ENCODE peak calls at places on chromosomes 7 and 10, in five cellular contexts. R is transverse colon; J is ascending aorta; L is DND-41; K is CD8-positive, alpha-beta memory T cell. B is an unnamed sample.
A peak's percentile ranks its signal among the peaks of the same experiment; 100 is the strongest.

GRCh38 chr7:115816318-115816974 is 214.1 kb downstream of the TFEC start:
- DNase-seq in R (no peak), L (no peak), K (no peak), J (no peak), B (no peak)

GRCh38 chr7:112566392-112567324 is 85.9 kb downstream of the LSMEM1 start:
- DNase-seq in R (peak; percentile 24), J (no peak), K (no peak), L (no peak), B (no peak)

GRCh38 chr10:118832242-118832651 is 77.5 kb upstream of the CACUL1 start:
- DNase-seq in L (no peak), K (no peak), J (peak; percentile 18), R (peak; percentile 57), B (no peak)

GRCh38 chr7:44386139-44386913 is 60.9 kb upstream of the CAMK2B start:
- DNase-seq in L (no peak), R (no peak), J (no peak), K (no peak), B (no peak)

GRCh38 chr7:126776506-126776905 is 476.2 kb downstream of the GRM8 start:
- DNase-seq in L (no peak), J (no peak), K (no peak), R (no peak), B (no peak)

GRCh38 chr10:108787932-108788331 is 1135.4 kb downstream of the XPNPEP1 start:
- DNase-seq in L (no peak), J (no peak), K (no peak), R (no peak), B (no peak)

GRCh38 chr7:40700653-40701475 is 566.1 kb downstream of the SUGCT start:
- DNase-seq in L (peak; percentile 59), R (no peak), J (no peak), K (no peak), B (no peak)

GRCh38 chr7:44279286-44279685 is 46.1 kb downstream of the CAMK2B start:
- DNase-seq in J (no peak), L (no peak), R (no peak), K (no peak), B (peak; percentile 46)

GRCh38 chr10:6036861-6037321 is 25.3 kb downstream of the IL2RA start:
- DNase-seq in K (no peak), R (no peak), L (no peak), J (no peak), B (no peak)

GRCh38 chr10:11473128-11473760 is 138.2 kb downstream of the USP6NL start:
- DNase-seq in K (no peak), R (no peak), L (no peak), J (no peak), B (no peak)

GRCh38 chr10:91778485-91778884 is 19.7 kb upstream of the TNKS2 start:
- DNase-seq in L (no peak), K (no peak), R (no peak), J (no peak), B (no peak)

GRCh38 chr10:124688366-124688765 is 55.8 kb downstream of the FAM53B start:
- DNase-seq in J (no peak), L (no peak), K (no peak), R (no peak), B (no peak)

GRCh38 chr7:95491634-95492314 is 6.0 kb downstream of the ASB4 start:
- DNase-seq in L (no peak), J (no peak), K (no peak), R (peak; percentile 9), B (no peak)

GRCh38 chr7:64802699-64803098 is 8.5 kb downstream of the ZNF138 start:
- DNase-seq in J (no peak), R (no peak), L (no peak), K (no peak), B (no peak)

GRCh38 chr10:1201010-1201807 is 145.0 kb downstream of the WDR37 start:
- DNase-seq in K (no peak), L (no peak), J (no peak), R (no peak), B (no peak)

GRCh38 chr10:35607475-35608316 is 2.6 kb downstream of the GJD4 start:
- DNase-seq in K (no peak), L (no peak), J (no peak), R (no peak), B (peak; percentile 72)

GRCh38 chr7:32290015-32290414 is 200.2 kb downstream of the LSM5 start:
- DNase-seq in K (no peak), J (no peak), R (no peak), L (no peak), B (no peak)

GRCh38 chr7:27423290-27423689 is 180.7 kb downstream of the EVX1 start:
- DNase-seq in R (peak; percentile 82), K (no peak), L (no peak), J (no peak), B (no peak)

GRCh38 chr10:48946891-48947500 is 7.4 kb upstream of the LRRC18 start:
- DNase-seq in K (no peak), R (no peak), L (no peak), J (no peak), B (no peak)

GRCh38 chr10:122019414-122019975 is 30.5 kb downstream of the TACC2 start:
- DNase-seq in R (peak; percentile 89), L (no peak), J (no peak), K (no peak), B (peak; percentile 91)

GRCh38 chr7:76225379-76225778 is 23.7 kb downstream of the SRRM3 start:
- DNase-seq in J (no peak), R (no peak), K (peak; percentile 10), L (peak; percentile 76), B (no peak)

GRCh38 chr7:151080091-151080521 is 503 bp downstream of the FASTK start:
- DNase-seq in K (no peak), L (peak; percentile 39), J (no peak), R (no peak), B (no peak)

GRCh38 chr10:133162178-133162909 is 2.3 kb downstream of the KNDC1 start:
- DNase-seq in J (no peak), K (no peak), R (no peak), L (no peak), B (no peak)

GRCh38 chr10:132715791-132716680 is 69.9 kb downstream of the NKX6-2 start:
- DNase-seq in K (no peak), R (no peak), J (no peak), L (no peak), B (peak; percentile 55)

GRCh38 chr10:74282853-74283205 is 131.8 kb downstream of the ADK start:
- DNase-seq in K (no peak), L (no peak), R (no peak), J (no peak), B (no peak)

GRCh38 chr7:98225913-98226614 is 14.8 kb downstream of the BHLHA15 start:
- DNase-seq in J (no peak), L (no peak), R (no peak), K (no peak), B (peak; percentile 43)

GRCh38 chr7:131027287-131027773 is 293.3 kb upstream of the KLF14 start:
- DNase-seq in L (peak; percentile 78), K (no peak), J (no peak), R (no peak), B (no peak)
- H3K4me1 ChIP-seq in L (peaks cover 44% of the 10 kb centered on the region), K (peaks cover 77% of the 10 kb centered on the region), J (peaks cover 5% of the 10 kb centered on the region), R (peaks cover 53% of the 10 kb centered on the region), B (no peaks in the 10 kb centered on the region)

DNA sequence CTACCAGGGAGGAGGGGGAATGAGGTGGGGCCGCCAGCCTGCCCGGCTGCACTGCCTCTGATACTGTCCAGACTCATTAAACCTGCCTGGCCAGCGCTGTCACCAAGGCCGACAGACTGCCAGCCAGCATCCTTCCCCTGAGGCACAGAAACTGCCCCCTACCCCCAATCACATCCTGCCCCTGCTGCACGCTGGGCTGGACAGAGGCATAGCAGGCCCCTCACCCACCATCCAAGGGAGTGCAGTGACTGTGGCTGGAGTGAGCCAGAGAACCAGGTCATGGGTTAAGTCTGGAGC is 4.2 kb downstream of the PRRT4 start:
- DNase-seq in R (no peak), J (no peak), K (no peak), L (no peak), B (no peak)
- H3K4me1 ChIP-seq in R (peaks cover 19% of the 10 kb centered on the region), J (peaks cover 1% of the 10 kb centered on the region), K (peaks cover 5% of the 10 kb centered on the region), L (peaks cover 24% of the 10 kb centered on the region), B (no peaks in the 10 kb centered on the region)

GRCh38 chr7:139103057-139103820 is 6.3 kb downstream of the ZC3HAV1 start:
- DNase-seq in J (no peak), R (no peak), K (no peak), L (no peak), B (no peak)
- H3K4me1 ChIP-seq in J (no peaks in the 10 kb centered on the region), R (peaks cover 58% of the 10 kb centered on the region), K (peaks cover 23% of the 10 kb centered on the region), L (peaks cover 75% of the 10 kb centered on the region), B (no peaks in the 10 kb centered on the region)

GRCh38 chr7:1558841-1559625 is 3.0 kb upstream of the TMEM184A start:
- DNase-seq in J (no peak), K (no peak), L (no peak), R (peak; percentile 40), B (peak; percentile 77)

GRCh38 chr7:1558181-1558811 is 2.3 kb upstream of the TMEM184A start:
- DNase-seq in R (no peak), L (no peak), K (no peak), J (no peak), B (peak; percentile 66)

GRCh38 chr7:1555813-1556540 is at the start of gene TMEM184A:
- DNase-seq in L (peak; percentile 37), R (peak; percentile 93), J (no peak), K (no peak), B (peak; percentile 93)

GRCh38 chr7:1557006-1557405 is 1.0 kb upstream of the TMEM184A start:
- DNase-seq in K (no peak), R (no peak), J (no peak), L (no peak), B (peak; percentile 52)

GRCh38 chr7:1557771-1558170 is 1.8 kb upstream of the TMEM184A start:
- DNase-seq in K (no peak), J (no peak), R (no peak), L (no peak), B (peak; percentile 60)
- H3K4me1 ChIP-seq in K (no peaks in the 10 kb centered on the region), J (no peaks in the 10 kb centered on the region), R (peaks cover 49% of the 10 kb centered on the region), L (no peaks in the 10 kb centered on the region), B (peaks cover 17% of the 10 kb centered on the region)

B was measured in kidney.